ENCODE peak calls at places on chromosomes 3 and 15, in ten cellular contexts. Z is EH; C is activated CD4-positive, CD25-positive, alpha-beta regulatory T cell treated with anti-CD3 and anti-CD28 coated beads, Interleukin-2, amount 50 U/mL, for 16 hours; M is Calu3; U is stimulated activated effector memory CD8-positive, alpha-beta T cell treated with anti-CD3 and anti-CD28 coated beads, Interleukin-12 subunit alpha, Interleukin-12 subunit beta, amount 100 ng/mL, for 72 hours; B is activated CD8-positive, alpha-beta T cell treated with anti-CD3 and anti-CD28 coated beads, Interleukin-2, amount 10 ng/mL, durations not matched to agents 7 days and 5 days; T is AG08395; J is SW480; K is naive thymus-derived CD8-positive, alpha-beta T cell; H is coronary artery. E is an unnamed sample.

GRCh38 chr3:166829896-166830295 is 550.2 kb downstream of the ZBBX start:
- DNase-seq in Z (no peak), C (no peak), M (peak), U (no peak), B (no peak), T (no peak), J (no peak), K (no peak), H (no peak), E (no peak)

GRCh38 chr3:56682458-56683121 is 475 bp downstream of the TASOR start:
- DNase-seq in Z (peak), C (peak), M (peak), U (peak), B (peak), T (peak), J (peak), K (peak), H (peak), E (peak)

GRCh38 chr15:61228025-61228901 is 839 bp downstream of the RORA start:
- DNase-seq in Z (peak), C (no peak), M (no peak), U (no peak), B (no peak), T (peak), J (no peak), K (no peak), H (no peak), E (no peak)

GRCh38 chr15:68511073-68511991 is 67.5 kb upstream of the CORO2B start:
- DNase-seq in Z (peak), C (no peak), M (no peak), U (peak), B (no peak), T (peak), J (no peak), K (no peak), H (no peak), E (no peak)

GRCh38 chr15:97947465-97948262 is 12.8 kb upstream of the ARRDC4 start:
- DNase-seq in Z (no peak), C (no peak), M (peak), U (no peak), B (no peak), T (no peak), J (peak), K (no peak), H (no peak), E (no peak)

GRCh38 chr15:66740802-66741201 is 38.8 kb downstream of the SMAD6 start:
- DNase-seq in Z (peak), C (no peak), M (no peak), U (no peak), B (no peak), T (peak), J (no peak), K (no peak), H (no peak), E (no peak)

GRCh38 chr3:146546366-146546965 is 2.1 kb upstream of the PLSCR1 start:
- DNase-seq in Z (no peak), C (no peak), M (no peak), U (no peak), B (no peak), T (no peak), J (no peak), K (no peak), H (no peak), E (no peak)

GRCh38 chr15:62847900-62848489 is 194.6 kb upstream of the TPM1 start:
- DNase-seq in Z (peak), C (no peak), M (peak), U (peak), B (peak), T (peak), J (no peak), K (no peak), H (no peak), E (peak)

GRCh38 chr15:77513226-77513625 is 92.5 kb downstream of the HMG20A start:
- DNase-seq in Z (no peak), C (no peak), M (no peak), U (no peak), B (no peak), T (no peak), J (no peak), K (no peak), H (no peak), E (no peak)

GRCh38 chr3:153096611-153097200 is 65.3 kb upstream of the RAP2B start:
- DNase-seq in Z (no peak), C (no peak), M (peak), U (no peak), B (no peak), T (no peak), J (no peak), K (no peak), H (no peak), E (no peak)

GRCh38 chr15:98715890-98716443 is 67.6 kb downstream of the IGF1R start:
- DNase-seq in Z (no peak), C (no peak), M (no peak), U (no peak), B (peak), T (no peak), J (no peak), K (peak), H (no peak), E (no peak)

GRCh38 chr3:122468896-122469533 is 45.7 kb downstream of the KPNA1 start:
- DNase-seq in Z (no peak), C (no peak), M (no peak), U (no peak), B (no peak), T (no peak), J (no peak), K (no peak), H (no peak), E (no peak)

GRCh38 chr15:90618330-90619136 is 88.8 kb downstream of the CRTC3 start:
- DNase-seq in Z (no peak), C (no peak), M (no peak), U (no peak), B (no peak), T (no peak), J (no peak), K (no peak), H (no peak), E (no peak)